ENCODE peak calls at places on chromosomes 12 and 14, in five cellular contexts. Z, Q, E, B and X are unnamed samples.

GRCh38 chr14:32650030-32650429 is 288.6 kb upstream of the NPAS3 start:
- DNase-seq in Z (no peak), B (no peak), E (no peak), Q (no peak), X (no peak)

GRCh38 chr14:33792387-33793368 is 158.2 kb downstream of the EGLN3 start:
- DNase-seq in B (peak), Z (peak), E (peak), Q (peak), X (peak)

GRCh38 chr14:61836807-61837206 is 74.6 kb downstream of the SNAPC1 start:
- DNase-seq in B (no peak), Q (no peak), Z (no peak), E (no peak), X (no peak)

GRCh38 chr12:66282244-66282643 is 20.0 kb upstream of the HELB start:
- DNase-seq in Z (no peak), E (no peak), B (no peak), Q (no peak), X (no peak)

GRCh38 chr12:103468837-103469236 is 26.9 kb downstream of the C12orf42 start:
- DNase-seq in Q (no peak), B (no peak), Z (no peak), E (no peak), X (no peak)

GRCh38 chr12:122819209-122819805 is 15.9 kb upstream of the HIP1R start:
- DNase-seq in Q (no peak), B (no peak), E (no peak), Z (no peak), X (no peak)

GRCh38 chr12:6769003-6769389 is 2.8 kb downstream of the PTMS start:
- DNase-seq in E (peak), Q (no peak), B (no peak), Z (no peak), X (no peak)

GRCh38 chr14:105537580-105538474 is 11.4 kb downstream of the TMEM121 start:
- DNase-seq in Z (no peak), Q (peak), B (peak), E (no peak), X (peak)

GRCh38 chr14:80047761-80048160 is 163.5 kb downstream of the DIO2 start:
- DNase-seq in Q (no peak), E (peak), Z (no peak), B (no peak), X (no peak)

GRCh38 chr14:61472801-61473376 is 151.5 kb downstream of the PRKCH start:
- DNase-seq in Q (no peak), Z (no peak), E (peak), B (no peak), X (no peak)

GRCh38 chr12:26978801-26979200 is 35.4 kb downstream of the TM7SF3 start:
- DNase-seq in Z (no peak), B (no peak), Q (no peak), E (no peak), X (no peak)

GRCh38 chr14:33959692-33960151 is 8.8 kb upstream of the EGLN3 start:
- DNase-seq in B (no peak), Q (no peak), Z (no peak), E (no peak), X (no peak)

GRCh38 chr12:51832708-51833107 is 15.8 kb downstream of the FIGNL2 start:
- DNase-seq in Z (no peak), Q (no peak), B (no peak), E (peak), X (no peak)

GRCh38 chr14:55731881-55732498 is 152.0 kb downstream of the KTN1 start:
- DNase-seq in B (peak), E (peak), Z (no peak), Q (no peak), X (peak)

GRCh38 chr14:70086685-70087379 is 101.9 kb downstream of the SLC8A3 start:
- DNase-seq in Q (no peak), B (no peak), E (peak), Z (no peak), X (peak)

GRCh38 chr14:96097752-96098151 is 58.6 kb downstream of the C14orf132 start:
- DNase-seq in B (no peak), E (no peak), Z (no peak), Q (no peak), X (no peak)

GRCh38 chr14:70885343-70886014 is 21.8 kb upstream of the PCNX1 start:
- DNase-seq in Q (no peak), Z (no peak), B (no peak), E (no peak), X (no peak)

GRCh38 chr12:88153959-88154358 is 11.9 kb downstream of the TMTC3 start:
- DNase-seq in Q (no peak), E (peak), B (no peak), Z (no peak), X (no peak)

GRCh38 chr12:127273621-127274020 is 993.3 kb upstream of the TMEM132C start:
- DNase-seq in Q (no peak), E (no peak), Z (no peak), B (no peak), X (no peak)

GRCh38 chr14:95056476-95056875 is 100.9 kb downstream of the DICER1 start:
- DNase-seq in E (no peak), Z (no peak), B (peak), Q (no peak), X (no peak)

GRCh38 chr12:95337176-95337575 is 119.6 kb downstream of the VEZT start:
- DNase-seq in Q (no peak), Z (no peak), E (peak), B (no peak), X (no peak)

GRCh38 chr12:113407931-113408585 is 4.4 kb upstream of the SDS start:
- DNase-seq in E (peak), B (no peak), Q (no peak), Z (no peak), X (no peak)

GRCh38 chr12:19243577-19243976 is 114.0 kb downstream of the PLEKHA5 start:
- DNase-seq in Z (no peak), E (no peak), B (no peak), Q (no peak), X (no peak)

GRCh38 chr12:509494-509893 is 49.8 kb downstream of the B4GALNT3 start:
- DNase-seq in Z (no peak), Q (no peak), B (no peak), E (peak), X (no peak)

GRCh38 chr14:72810201-72810600 is 83.7 kb downstream of the DPF3 start:
- DNase-seq in Q (no peak), Z (no peak), B (no peak), E (no peak), X (no peak)

GRCh38 chr12:56716933-56717880 is 7.9 kb downstream of the NACA start:
- DNase-seq in Q (no peak), Z (no peak), E (no peak), B (no peak), X (no peak)

GRCh38 chr14:99360774-99361595 is 89.0 kb upstream of the BCL11B start:
- DNase-seq in Q (no peak), E (no peak), Z (no peak), B (no peak), X (no peak)

GRCh38 chr12:31850268-31850667 is 108.9 kb upstream of the RESF1 start:
- DNase-seq in B (no peak), Z (no peak), Q (no peak), E (no peak), X (no peak)

GRCh38 chr12:31853520-31853919 is 105.7 kb upstream of the RESF1 start:
- DNase-seq in Q (no peak), E (peak), B (no peak), Z (no peak), X (no peak)

GRCh38 chr12:31846405-31846804 is 112.8 kb upstream of the RESF1 start:
- DNase-seq in Q (no peak), E (no peak), Z (no peak), B (no peak), X (no peak)

GRCh38 chr12:31845613-31846321 is 113.4 kb upstream of the RESF1 start:
- DNase-seq in E (peak), Q (no peak), Z (no peak), B (no peak), X (no peak)

GRCh38 chr12:31849090-31849687 is 110.0 kb upstream of the RESF1 start:
- DNase-seq in Q (no peak), Z (no peak), B (no peak), E (peak), X (no peak)
- TF ChIP-seq CTCF in Q (no peak), Z (no peak), B (no peak), E (no peak), X (no peak)

DNA sequence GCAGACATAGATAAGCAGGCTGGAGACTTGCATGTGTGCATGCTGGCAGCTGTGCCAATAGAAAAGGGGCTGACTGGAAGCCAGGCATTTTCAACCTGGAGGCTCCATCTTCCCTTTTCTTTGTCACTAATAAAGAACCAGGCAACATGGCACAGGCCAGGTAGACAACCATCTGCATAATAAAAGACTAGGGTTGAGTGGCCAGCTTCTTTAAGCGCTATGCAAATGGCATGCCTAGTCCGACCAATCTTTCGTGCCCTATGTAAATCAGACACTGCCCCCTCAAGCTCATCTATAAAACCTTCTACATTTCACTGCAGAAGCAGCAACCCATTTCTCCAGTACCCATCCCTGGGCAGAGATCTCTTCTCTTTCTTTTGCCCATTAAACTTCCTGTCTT is 4.6 kb upstream of the KLRC1 start:
- DNase-seq in B (no peak), Q (no peak), Z (no peak), E (no peak), X (no peak)
- TF ChIP-seq CTCF in B (no peak), Q (no peak), Z (no peak), E (no peak), X (no peak)

GRCh38 chr12:132460571-132460970 is 29.4 kb upstream of the FBRSL1 start:
- DNase-seq in Z (no peak), E (peak), Q (no peak), B (no peak), X (no peak)
- TF ChIP-seq CTCF in Z (no peak), E (peak), Q (no peak), B (no peak), X (no peak)

GRCh38 chr12:128976120-128976519 is 122.8 kb downstream of the GLT1D1 start:
- DNase-seq in E (no peak), Z (no peak), Q (no peak), B (peak), X (no peak)
- TF ChIP-seq CTCF in E (no peak), Z (no peak), Q (no peak), B (no peak), X (peak)

DNA sequence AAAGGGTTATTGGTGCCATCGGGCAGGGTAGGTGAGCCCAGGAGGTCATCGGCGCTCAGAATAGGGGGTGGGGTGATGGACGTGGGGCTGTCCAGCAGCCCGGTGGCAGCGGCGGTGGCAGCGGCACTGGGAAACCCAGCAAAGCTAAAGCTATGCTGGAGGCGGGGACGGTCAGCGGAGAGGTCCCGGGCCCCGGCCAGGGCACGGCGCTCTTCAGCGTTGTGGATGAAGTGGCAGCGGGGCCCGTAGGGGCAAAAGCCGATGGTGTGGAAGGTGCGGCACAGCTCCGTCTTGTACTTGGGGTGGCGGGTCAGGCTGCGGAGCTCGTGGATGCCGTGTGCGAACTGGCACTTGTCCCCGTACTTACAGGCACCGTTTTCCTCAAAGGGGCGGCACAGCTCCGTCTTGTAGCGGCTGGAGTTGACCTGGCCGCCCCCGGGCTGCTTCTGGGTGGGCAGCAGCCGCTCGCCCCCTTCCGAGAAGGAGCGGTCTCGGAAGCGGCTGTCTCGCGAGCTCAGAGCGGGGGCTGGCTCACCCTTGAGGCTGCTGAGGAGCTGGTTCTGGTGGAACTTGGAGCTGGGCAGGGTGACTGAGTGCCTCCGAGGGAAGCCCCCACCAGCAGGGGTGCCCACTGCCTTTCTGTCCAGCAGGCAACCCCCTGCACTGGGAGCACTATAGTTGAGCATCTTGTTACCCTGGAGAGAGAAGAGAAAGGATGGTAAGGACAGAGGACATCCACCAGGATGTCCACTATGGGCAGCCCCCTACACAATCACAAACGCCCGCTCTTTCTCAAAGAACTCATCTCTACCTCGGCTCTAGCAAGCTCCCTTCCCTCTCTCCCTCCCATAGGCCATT is 2.8 kb downstream of the ZFP36L1 start:
- DNase-seq in E (peak), B (peak), Z (no peak), Q (no peak), X (no peak)
- TF ChIP-seq CTCF in E (no peak), B (no peak), Z (no peak), Q (no peak), X (no peak)

GRCh38 chr12:1591543-1591942 is 2.8 kb downstream of the FBXL14 start:
- DNase-seq in B (no peak), E (no peak), Z (no peak), Q (no peak), X (no peak)

GRCh38 chr12:1590083-1590979 is 4.0 kb downstream of the FBXL14 start:
- DNase-seq in Q (no peak), B (no peak), E (peak), Z (no peak), X (no peak)

GRCh38 chr12:1592444-1593231 is 1.7 kb downstream of the FBXL14 start:
- DNase-seq in Z (no peak), Q (peak), E (peak), B (peak), X (peak)

GRCh38 chr12:1593232-1594044 is 943 bp downstream of the FBXL14 start:
- DNase-seq in B (peak), Q (no peak), E (peak), Z (no peak), X (peak)

GRCh38 chr12:1591029-1591428 is 3.4 kb downstream of the FBXL14 start:
- DNase-seq in Z (no peak), B (no peak), E (peak), Q (no peak), X (no peak)
- TF ChIP-seq CTCF in Z (no peak), B (no peak), E (peak), Q (no peak), X (no peak)

GRCh38 chr12:59087691-59088090 is 167.4 kb upstream of the LRIG3 start:
- DNase-seq in B (no peak), Q (no peak), E (no peak), Z (no peak), X (no peak)

GRCh38 chr12:59086124-59086523 is 165.8 kb upstream of the LRIG3 start:
- DNase-seq in E (no peak), B (no peak), Q (no peak), Z (no peak), X (no peak)

GRCh38 chr12:59087077-59087673 is 166.9 kb upstream of the LRIG3 start:
- DNase-seq in B (no peak), Z (no peak), Q (no peak), E (peak), X (no peak)

GRCh38 chr12:59085680-59086079 is 165.4 kb upstream of the LRIG3 start:
- DNase-seq in B (no peak), Z (no peak), Q (no peak), E (no peak), X (no peak)

DNA sequence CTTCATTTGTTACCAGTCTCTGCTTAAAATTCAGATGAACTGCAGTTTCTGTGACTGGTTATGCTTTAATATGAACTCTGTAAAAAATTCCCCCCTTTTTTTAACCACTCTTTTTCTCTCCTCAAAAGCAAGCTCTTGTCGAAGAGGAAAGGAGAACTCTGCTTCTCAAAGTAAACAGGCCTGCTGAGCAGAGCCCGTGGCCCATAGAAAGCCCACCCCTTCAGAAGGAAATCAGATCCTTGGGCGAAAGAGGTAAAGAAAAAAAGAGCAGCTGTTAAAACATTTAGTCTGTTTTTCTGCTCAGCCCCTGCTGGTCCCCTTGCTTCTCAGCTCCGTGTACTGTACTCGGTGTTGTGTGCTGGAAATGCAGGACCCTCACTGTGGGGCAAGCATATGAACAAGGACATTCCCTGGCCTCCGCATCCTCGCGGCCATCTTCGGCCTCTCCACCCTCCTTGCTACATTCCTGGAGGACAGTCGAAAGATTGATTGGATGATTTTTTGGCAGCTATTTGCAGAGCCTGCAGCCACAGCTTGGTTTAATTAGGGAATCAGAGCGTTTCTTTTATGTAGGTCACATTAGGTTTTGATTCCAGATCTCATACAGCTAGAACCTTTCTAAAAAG is 164.6 kb upstream of the LRIG3 start:
- DNase-seq in Z (no peak), B (peak), E (no peak), Q (no peak), X (no peak)
- TF ChIP-seq CTCF in Z (no peak), B (no peak), E (no peak), Q (no peak), X (no peak)